ENCODE peak calls at places on chromosomes 2 and 18, in nine cellular contexts. E, N, S, K, X, A, I, H and C are unnamed samples.

GRCh38 chr2:178761759-178762371 is 45.4 kb downstream of the TTN start:
- DNase-seq in X (no peak), H (no peak), E (peak), A (peak), K (peak), N (no peak), I (no peak), S (peak), C (no peak)

GRCh38 chr2:46134531-46135229 is 162.5 kb upstream of the EPAS1 start:
- DNase-seq in X (no peak), K (peak), N (no peak), H (peak), A (no peak), I (no peak), E (no peak), S (no peak), C (no peak)

GRCh38 chr2:129861666-129862288 is 117.7 kb upstream of the RAB6C start:
- DNase-seq in H (peak), K (no peak), I (no peak), X (no peak), E (no peak), S (no peak), N (no peak), A (no peak), C (no peak)

GRCh38 chr2:239337122-239337876 is 63.5 kb downstream of the HDAC4 start:
- DNase-seq in N (no peak), I (no peak), E (peak), S (no peak), H (no peak), K (no peak), X (no peak), A (no peak), C (no peak)

GRCh38 chr2:53952519-53952918 is 18.3 kb downstream of the PSME4 start:
- DNase-seq in S (no peak), N (no peak), A (no peak), E (no peak), H (no peak), K (no peak), I (no peak), X (no peak), C (no peak)

GRCh38 chr2:127599211-127599610 is 46.7 kb upstream of the GPR17 start:
- DNase-seq in E (no peak), X (no peak), S (no peak), N (no peak), A (no peak), H (no peak), K (no peak), I (no peak), C (no peak)

GRCh38 chr2:223930002-223930976 is 14.8 kb downstream of the WDFY1 start:
- DNase-seq in H (peak), K (no peak), N (no peak), X (no peak), E (peak), S (no peak), I (no peak), A (no peak), C (no peak)

GRCh38 chr18:69250305-69251151 is 150.2 kb upstream of the DOK6 start:
- DNase-seq in S (no peak), H (no peak), I (no peak), E (no peak), X (no peak), K (no peak), A (no peak), N (no peak), C (no peak)

GRCh38 chr2:219633276-219634065 is 6.0 kb downstream of the SLC4A3 start:
- DNase-seq in H (no peak), I (no peak), N (no peak), E (peak), X (no peak), A (no peak), S (no peak), K (no peak), C (no peak)

GRCh38 chr2:159971365-159972122 is 90.9 kb downstream of the PLA2R1 start:
- DNase-seq in N (no peak), A (no peak), X (no peak), I (no peak), S (no peak), K (no peak), H (no peak), E (no peak), C (no peak)

GRCh38 chr18:37385846-37386435 is 179.7 kb downstream of the CELF4 start:
- DNase-seq in E (peak), X (peak), K (peak), N (no peak), S (no peak), A (no peak), I (no peak), H (no peak), C (no peak)

GRCh38 chr2:224122542-224122941 is 83.5 kb upstream of the SERPINE2 start:
- DNase-seq in X (no peak), K (no peak), N (no peak), E (no peak), S (no peak), I (no peak), A (no peak), H (no peak), C (no peak)

GRCh38 chr18:74836296-74837139 is 238.8 kb downstream of the ZNF407 start:
- DNase-seq in I (no peak), X (no peak), N (no peak), K (no peak), E (peak), H (no peak), A (no peak), S (no peak), C (no peak)

GRCh38 chr2:228541794-228542193 is 360.3 kb upstream of the SPHKAP start:
- DNase-seq in E (no peak), K (no peak), S (no peak), I (no peak), X (no peak), N (no peak), A (no peak), H (no peak), C (no peak)

GRCh38 chr18:62206593-62206992 is 19.5 kb downstream of the RELCH start:
- DNase-seq in A (no peak), I (no peak), S (no peak), H (no peak), X (no peak), K (no peak), N (no peak), E (no peak), C (no peak)

GRCh38 chr18:44679912-44680270 is 797 bp upstream of the SETBP1 start:
- DNase-seq in H (peak), N (no peak), I (no peak), X (peak), A (peak), K (peak), S (peak), E (peak), C (peak)

GRCh38 chr2:236765475-236765874 is 195.8 kb downstream of the ACKR3 start:
- DNase-seq in A (no peak), I (no peak), N (no peak), S (no peak), X (no peak), K (no peak), E (no peak), H (no peak), C (no peak)

GRCh38 chr2:165044505-165045303 is 89.4 kb upstream of the SLC38A11 start:
- DNase-seq in K (no peak), A (no peak), E (no peak), H (no peak), N (no peak), I (no peak), X (no peak), S (no peak), C (no peak)

GRCh38 chr18:811192-812122 is 585 bp downstream of the YES1 start:
- DNase-seq in E (peak), H (peak), A (no peak), I (no peak), X (no peak), N (peak), S (no peak), K (no peak), C (peak)

GRCh38 chr2:26595146-26595545 is 46.0 kb downstream of the CIB4 start:
- DNase-seq in I (no peak), H (no peak), X (no peak), A (no peak), S (no peak), K (no peak), N (no peak), E (no peak), C (no peak)

GRCh38 chr2:41068740-41069139 is 616.9 kb upstream of the SLC8A1 start:
- DNase-seq in K (no peak), A (no peak), I (no peak), X (no peak), H (no peak), N (no peak), E (no peak), S (no peak), C (no peak)

GRCh38 chr18:12911025-12911927 is 27.2 kb upstream of the PTPN2 start:
- DNase-seq in A (peak), N (peak), I (peak), K (no peak), S (no peak), H (peak), E (no peak), X (peak), C (no peak)

GRCh38 chr2:102510791-102511575 is 38.0 kb downstream of the SLC9A4 start:
- DNase-seq in A (no peak), K (no peak), N (no peak), S (no peak), H (no peak), I (no peak), X (no peak), E (no peak), C (no peak)

GRCh38 chr2:169775765-169776482 is 22.7 kb upstream of the SSB start:
- DNase-seq in E (peak), H (no peak), N (no peak), S (no peak), X (no peak), I (no peak), K (no peak), A (no peak), C (no peak)

GRCh38 chr2:26054598-26055348 is 20.9 kb downstream of the RAB10 start:
- DNase-seq in X (no peak), I (no peak), N (no peak), S (no peak), E (no peak), H (no peak), K (no peak), A (no peak), C (no peak)

GRCh38 chr2:195570329-195570728 is 86.7 kb upstream of the SLC39A10 start:
- DNase-seq in H (no peak), K (no peak), N (no peak), A (no peak), X (no peak), I (no peak), E (no peak), S (no peak), C (no peak)

GRCh38 chr18:3514312-3515216 is 64.6 kb downstream of the TGIF1 start:
- DNase-seq in S (no peak), K (no peak), N (no peak), E (no peak), A (no peak), H (no peak), I (no peak), X (no peak), C (no peak)

GRCh38 chr2:135494503-135494902 is 36.5 kb downstream of the ZRANB3 start:
- DNase-seq in S (no peak), N (no peak), E (peak), K (no peak), I (no peak), H (no peak), X (no peak), A (no peak), C (no peak)

GRCh38 chr2:109031481-109032228 is 42.6 kb upstream of the EDAR start:
- DNase-seq in H (peak), S (no peak), A (peak), K (no peak), E (peak), X (peak), I (peak), N (peak), C (peak)